ENCODE peak calls at places on chromosomes 6 and 20, in seven cellular contexts. H, N, I, Z, R, M and J are unnamed samples.

GRCh38 chr6:21103626-21104224 is 489.8 kb upstream of the SOX4 start:
- DNase-seq in H (no peak), N (no peak), I (no peak), Z (no peak), R (no peak), M (no peak), J (no peak)

GRCh38 chr6:88368071-88368787 is 202.1 kb upstream of the CNR1 start:
- DNase-seq in H (peak), N (no peak), I (no peak), Z (no peak), R (no peak), M (no peak), J (no peak)

GRCh38 chr6:5832621-5833107 is 174.1 kb downstream of the NRN1 start:
- DNase-seq in H (no peak), N (no peak), I (no peak), Z (no peak), R (no peak), M (no peak), J (no peak)

GRCh38 chr6:144415014-144415413 is 129.9 kb downstream of the UTRN start:
- DNase-seq in H (no peak), N (no peak), I (no peak), Z (no peak), R (no peak), M (no peak), J (no peak)

GRCh38 chr20:44388466-44389023 is 33.0 kb downstream of the HNF4A start:
- DNase-seq in H (no peak), N (peak), I (no peak), Z (peak), R (peak), M (peak), J (peak)

GRCh38 chr6:149044394-149044965 is 273.0 kb upstream of the TAB2 start:
- DNase-seq in H (no peak), N (peak), I (no peak), Z (no peak), R (no peak), M (no peak), J (no peak)

GRCh38 chr6:138289739-138290138 is 71.4 kb upstream of the PBOV1 start:
- DNase-seq in H (no peak), N (peak), I (no peak), Z (peak), R (no peak), M (peak), J (peak)

GRCh38 chr20:46609043-46609442 is 42.2 kb downstream of the SLC13A3 start:
- DNase-seq in H (no peak), N (no peak), I (no peak), Z (no peak), R (no peak), M (no peak), J (no peak)

GRCh38 chr20:47785321-47785899 is at the start of gene SULF2:
- DNase-seq in H (no peak), N (peak), I (no peak), Z (peak), R (no peak), M (peak), J (peak)

GRCh38 chr20:51036226-51036625 is 13.3 kb upstream of the KCNG1 start:
- DNase-seq in H (no peak), N (no peak), I (no peak), Z (no peak), R (no peak), M (no peak), J (no peak)

GRCh38 chr20:53579581-53580375 is 13.9 kb downstream of the ZNF217 start:
- DNase-seq in H (no peak), N (no peak), I (no peak), Z (no peak), R (peak), M (no peak), J (no peak)
- TF ChIP-seq CTCF in H (peak), N (no peak), I (no peak), Z (no peak), R (no peak), M (no peak), J (no peak)

GRCh38 chr6:43951756-43952675 is 175.2 kb downstream of the MRPL14 start:
- DNase-seq in H (no peak), N (peak), I (peak), Z (no peak), R (peak), M (no peak), J (no peak)

GRCh38 chr6:43953256-43953655 is 174.0 kb downstream of the MRPL14 start:
- DNase-seq in H (no peak), N (peak), I (no peak), Z (no peak), R (no peak), M (no peak), J (no peak)

GRCh38 chr6:43951063-43951755 is 176.0 kb downstream of the MRPL14 start:
- DNase-seq in H (no peak), N (peak), I (peak), Z (peak), R (peak), M (peak), J (peak)

GRCh38 chr6:43953794-43954310 is 173.4 kb downstream of the MRPL14 start:
- DNase-seq in H (no peak), N (peak), I (peak), Z (peak), R (no peak), M (peak), J (peak)

GRCh38 chr6:43952746-43953145 is 174.5 kb downstream of the MRPL14 start:
- DNase-seq in H (no peak), N (peak), I (no peak), Z (no peak), R (peak), M (no peak), J (no peak)
- TF ChIP-seq CTCF in H (peak), N (peak), I (no peak), Z (no peak), R (no peak), M (no peak), J (no peak)

DNA sequence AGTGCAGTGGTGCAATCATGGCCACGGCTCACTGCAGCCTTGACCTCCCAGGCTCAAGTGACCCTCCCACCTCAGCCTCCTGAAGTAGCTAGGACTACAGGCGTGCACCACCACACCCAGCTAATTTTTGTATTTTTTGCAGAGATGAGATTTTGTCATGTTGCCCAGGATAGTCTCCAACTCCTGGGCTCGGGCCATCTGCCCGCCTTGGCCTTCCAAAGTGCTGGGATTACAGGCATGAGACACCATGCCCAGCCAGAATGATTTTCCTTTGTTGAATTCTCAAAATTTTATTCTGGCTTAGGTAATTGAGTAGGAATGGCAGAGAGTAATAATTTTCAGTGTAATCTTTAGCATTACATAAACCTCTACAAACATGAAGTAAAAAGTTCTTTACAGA is 37.1 kb downstream of the SLC16A10 start:
- DNase-seq in H (no peak), N (no peak), I (no peak), Z (no peak), R (no peak), M (no peak), J (no peak)
- TF ChIP-seq CTCF in H (no peak), N (no peak), I (no peak), Z (no peak), R (no peak), M (no peak), J (no peak)

GRCh38 chr6:99121748-99122147 is 174.0 kb upstream of the FBXL4 start:
- DNase-seq in H (no peak), N (no peak), I (no peak), Z (no peak), R (no peak), M (no peak), J (no peak)
- TF ChIP-seq CTCF in H (no peak), N (no peak), I (no peak), Z (no peak), R (no peak), M (no peak), J (no peak)

DNA sequence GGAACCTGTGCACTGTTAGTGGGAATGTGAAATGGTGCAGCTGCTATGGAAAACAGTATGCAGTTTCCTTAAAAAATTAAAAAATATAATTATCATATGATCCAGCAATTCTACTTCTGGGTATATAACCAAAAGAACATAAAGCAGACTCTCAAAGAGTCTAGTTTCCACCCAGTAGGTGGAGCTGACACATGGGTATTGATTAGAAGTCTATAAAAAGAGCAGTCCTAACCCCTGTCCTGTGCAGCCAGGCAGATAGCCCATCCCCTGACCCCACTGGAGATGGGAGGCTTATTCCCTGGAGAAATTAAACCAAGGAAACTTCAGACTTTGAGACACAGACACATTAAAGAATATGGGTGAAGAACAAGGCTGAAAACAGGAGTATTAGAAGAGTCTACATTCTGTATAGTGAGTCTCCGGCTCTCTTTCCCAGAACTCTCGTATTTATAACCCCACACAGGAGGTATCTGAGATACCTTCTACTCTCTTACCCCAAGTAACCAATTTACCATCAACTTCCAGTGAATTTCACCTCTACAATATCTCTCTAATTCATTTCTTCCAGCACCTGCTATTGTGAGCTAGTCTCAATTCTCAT is 92.3 kb downstream of the SEL1L2 start:
- DNase-seq in H (no peak), N (no peak), I (no peak), Z (no peak), R (no peak), M (no peak), J (no peak)
- TF ChIP-seq CTCF in H (peak), N (peak), I (no peak), Z (no peak), R (no peak), M (no peak), J (no peak)

GRCh38 chr6:18528084-18528743 is 141.1 kb downstream of the RNF144B start:
- DNase-seq in H (no peak), N (no peak), I (no peak), Z (no peak), R (no peak), M (no peak), J (no peak)
- TF ChIP-seq CTCF in H (no peak), N (peak), I (no peak), Z (peak), R (no peak), M (peak), J (no peak)